ENCODE peak calls at places on chromosome 5, in six cellular contexts. One of them, this sample, is unnamed.

GRCh38 chr5:74629326-74629725 is 11.2 kb downstream of the ENC1 start:
- DNase-seq in mucosa of descending colon: no peak
- DNase-seq in psoas muscle: no peak
- DNase-seq in fibroblast of lung: no peak
- DNase-seq in cardiac muscle cell: peak; percentile 47
- DNase-seq in NT2/D1: no peak
- DNase-seq in this sample: no peak

GRCh38 chr5:42720242-42720641 is 36.4 kb upstream of the CCDC152 start:
- DNase-seq in mucosa of descending colon: peak; percentile 5
- DNase-seq in psoas muscle: no peak
- DNase-seq in fibroblast of lung: no peak
- DNase-seq in cardiac muscle cell: no peak
- DNase-seq in NT2/D1: no peak
- DNase-seq in this sample: peak; percentile 29

GRCh38 chr5:28165116-28165515 is 1126.7 kb upstream of the CDH9 start:
- DNase-seq in mucosa of descending colon: no peak
- DNase-seq in psoas muscle: no peak
- DNase-seq in fibroblast of lung: peak; percentile 42
- DNase-seq in cardiac muscle cell: no peak
- DNase-seq in NT2/D1: no peak
- DNase-seq in this sample: peak; percentile 11

GRCh38 chr5:112419050-112419595 is at the start of gene EPB41L4A:
- DNase-seq in mucosa of descending colon: no peak
- DNase-seq in psoas muscle: peak; percentile 41
- DNase-seq in fibroblast of lung: peak; percentile 8
- DNase-seq in cardiac muscle cell: peak; percentile 73
- DNase-seq in NT2/D1: no peak
- DNase-seq in this sample: no peak

GRCh38 chr5:163248333-163248732 is 189.1 kb upstream of the CCNG1 start:
- DNase-seq in mucosa of descending colon: no peak
- DNase-seq in psoas muscle: no peak
- DNase-seq in fibroblast of lung: peak; percentile 75
- DNase-seq in cardiac muscle cell: no peak
- DNase-seq in NT2/D1: no peak
- DNase-seq in this sample: no peak

GRCh38 chr5:130110333-130110732 is 206.1 kb downstream of the CHSY3 start:
- DNase-seq in mucosa of descending colon: no peak
- DNase-seq in psoas muscle: no peak
- DNase-seq in fibroblast of lung: peak; percentile 42
- DNase-seq in cardiac muscle cell: no peak
- DNase-seq in NT2/D1: no peak
- DNase-seq in this sample: no peak

GRCh38 chr5:102453716-102454115 is 45.1 kb downstream of the SLCO6A1 start:
- DNase-seq in mucosa of descending colon: no peak
- DNase-seq in psoas muscle: no peak
- DNase-seq in fibroblast of lung: no peak
- DNase-seq in cardiac muscle cell: no peak
- DNase-seq in NT2/D1: no peak
- DNase-seq in this sample: no peak

GRCh38 chr5:14959443-14960119 is 88.0 kb upstream of the ANKH start:
- DNase-seq in mucosa of descending colon: no peak
- DNase-seq in psoas muscle: no peak
- DNase-seq in fibroblast of lung: no peak
- DNase-seq in cardiac muscle cell: peak; percentile 30
- DNase-seq in NT2/D1: no peak
- DNase-seq in this sample: no peak

GRCh38 chr5:131710391-131710790 is 75.4 kb upstream of the RAPGEF6 start:
- DNase-seq in mucosa of descending colon: no peak
- DNase-seq in psoas muscle: no peak
- DNase-seq in fibroblast of lung: no peak
- DNase-seq in cardiac muscle cell: no peak
- DNase-seq in NT2/D1: no peak
- DNase-seq in this sample: no peak

GRCh38 chr5:101977729-101978345 is 318.2 kb downstream of the SLCO4C1 start:
- DNase-seq in mucosa of descending colon: no peak
- DNase-seq in psoas muscle: no peak
- DNase-seq in fibroblast of lung: peak; percentile 52
- DNase-seq in cardiac muscle cell: peak; percentile 49
- DNase-seq in NT2/D1: peak; percentile 28
- DNase-seq in this sample: peak; percentile 9

GRCh38 chr5:101678494-101679193 is 617.4 kb downstream of the SLCO4C1 start:
- DNase-seq in mucosa of descending colon: peak; percentile 81
- DNase-seq in psoas muscle: no peak
- DNase-seq in fibroblast of lung: peak; percentile 53
- DNase-seq in cardiac muscle cell: peak; percentile 71
- DNase-seq in NT2/D1: peak; percentile 43
- DNase-seq in this sample: peak; percentile 87

GRCh38 chr5:27010646-27011045 is 27.7 kb downstream of the CDH9 start:
- DNase-seq in mucosa of descending colon: no peak
- DNase-seq in psoas muscle: no peak
- DNase-seq in fibroblast of lung: peak; percentile 24
- DNase-seq in cardiac muscle cell: no peak
- DNase-seq in NT2/D1: no peak
- DNase-seq in this sample: no peak

GRCh38 chr5:9653811-9654210 is 23.7 kb upstream of the TAS2R1 start:
- DNase-seq in mucosa of descending colon: no peak
- DNase-seq in psoas muscle: peak; percentile 31
- DNase-seq in fibroblast of lung: peak; percentile 91
- DNase-seq in cardiac muscle cell: peak; percentile 78
- DNase-seq in NT2/D1: no peak
- DNase-seq in this sample: no peak

GRCh38 chr5:140294753-140295152 is 8.1 kb downstream of the PFDN1 start:
- DNase-seq in mucosa of descending colon: no peak
- DNase-seq in psoas muscle: no peak
- DNase-seq in fibroblast of lung: no peak
- DNase-seq in cardiac muscle cell: no peak
- DNase-seq in NT2/D1: no peak
- DNase-seq in this sample: no peak

GRCh38 chr5:101942321-101942882 is 353.7 kb downstream of the SLCO4C1 start:
- DNase-seq in mucosa of descending colon: peak; percentile 71
- DNase-seq in psoas muscle: no peak
- DNase-seq in fibroblast of lung: peak; percentile 8
- DNase-seq in cardiac muscle cell: peak; percentile 55
- DNase-seq in NT2/D1: peak; percentile 22
- DNase-seq in this sample: peak; percentile 41

GRCh38 chr5:91221917-91222316 is 161.2 kb downstream of the ARRDC3 start:
- DNase-seq in mucosa of descending colon: no peak
- DNase-seq in psoas muscle: no peak
- DNase-seq in fibroblast of lung: no peak
- DNase-seq in cardiac muscle cell: no peak
- DNase-seq in NT2/D1: no peak
- DNase-seq in this sample: no peak

GRCh38 chr5:112366987-112367386 is 52.1 kb downstream of the EPB41L4A start:
- DNase-seq in mucosa of descending colon: peak; percentile 6
- DNase-seq in psoas muscle: no peak
- DNase-seq in fibroblast of lung: no peak
- DNase-seq in cardiac muscle cell: no peak
- DNase-seq in NT2/D1: no peak
- DNase-seq in this sample: no peak

GRCh38 chr5:22541037-22541436 is 312.1 kb downstream of the CDH12 start:
- DNase-seq in mucosa of descending colon: no peak
- DNase-seq in psoas muscle: no peak
- DNase-seq in fibroblast of lung: no peak
- DNase-seq in cardiac muscle cell: peak; percentile 87
- DNase-seq in NT2/D1: no peak
- DNase-seq in this sample: no peak

GRCh38 chr5:132027027-132027426 is 15.6 kb upstream of the ACSL6 start:
- DNase-seq in mucosa of descending colon: no peak
- DNase-seq in psoas muscle: no peak
- DNase-seq in fibroblast of lung: no peak
- DNase-seq in cardiac muscle cell: no peak
- DNase-seq in NT2/D1: no peak
- DNase-seq in this sample: no peak

GRCh38 chr5:151492729-151493128 is 45.3 kb downstream of the SLC36A1 start:
- DNase-seq in mucosa of descending colon: peak; percentile 20
- DNase-seq in psoas muscle: no peak
- DNase-seq in fibroblast of lung: peak; percentile 43
- DNase-seq in cardiac muscle cell: no peak
- DNase-seq in NT2/D1: no peak
- DNase-seq in this sample: no peak

GRCh38 chr5:158869092-158869491 is 230.6 kb downstream of the EBF1 start:
- DNase-seq in mucosa of descending colon: no peak
- DNase-seq in psoas muscle: no peak
- DNase-seq in fibroblast of lung: no peak
- DNase-seq in cardiac muscle cell: no peak
- DNase-seq in NT2/D1: peak; percentile 36
- DNase-seq in this sample: peak; percentile 85

GRCh38 chr5:116564322-116564721 is 10.3 kb downstream of the SEMA6A start:
- DNase-seq in mucosa of descending colon: no peak
- DNase-seq in psoas muscle: no peak
- DNase-seq in fibroblast of lung: no peak
- DNase-seq in cardiac muscle cell: no peak
- DNase-seq in NT2/D1: no peak
- DNase-seq in this sample: no peak

GRCh38 chr5:19745247-19745646 is 242.8 kb downstream of the CDH18 start:
- DNase-seq in mucosa of descending colon: no peak
- DNase-seq in psoas muscle: no peak
- DNase-seq in fibroblast of lung: no peak
- DNase-seq in cardiac muscle cell: no peak
- DNase-seq in NT2/D1: no peak
- DNase-seq in this sample: no peak

GRCh38 chr5:142151436-142152382 is 43.1 kb downstream of the NDFIP1 start:
- DNase-seq in mucosa of descending colon: peak; percentile 86
- DNase-seq in psoas muscle: no peak
- DNase-seq in fibroblast of lung: peak; percentile 65
- DNase-seq in cardiac muscle cell: peak; percentile 74
- DNase-seq in NT2/D1: peak; percentile 55
- DNase-seq in this sample: peak; percentile 71

GRCh38 chr5:147849226-147849625 is 17.8 kb upstream of the SPINK1 start:
- DNase-seq in mucosa of descending colon: no peak
- DNase-seq in psoas muscle: no peak
- DNase-seq in fibroblast of lung: peak; percentile 17
- DNase-seq in cardiac muscle cell: no peak
- DNase-seq in NT2/D1: no peak
- DNase-seq in this sample: no peak
- H3K36me3 ChIP-seq in mucosa of descending colon: no peaks in the 10 kb centered on the region
- H3K36me3 ChIP-seq in psoas muscle: no peaks in the 10 kb centered on the region
- H3K36me3 ChIP-seq in fibroblast of lung: no peaks in the 10 kb centered on the region
- H3K36me3 ChIP-seq in cardiac muscle cell: no peaks in the 10 kb centered on the region
- H3K36me3 ChIP-seq in NT2/D1: no peaks in the 10 kb centered on the region
- H3K36me3 ChIP-seq in this sample: no peaks in the 10 kb centered on the region

GRCh38 chr5:107781451-107781850 is 110.7 kb upstream of the EFNA5 start:
- DNase-seq in mucosa of descending colon: peak; percentile 20
- DNase-seq in psoas muscle: no peak
- DNase-seq in fibroblast of lung: peak; percentile 70
- DNase-seq in cardiac muscle cell: no peak
- DNase-seq in NT2/D1: no peak
- DNase-seq in this sample: no peak
- H3K36me3 ChIP-seq in mucosa of descending colon: no peaks in the 10 kb centered on the region
- H3K36me3 ChIP-seq in psoas muscle: no peaks in the 10 kb centered on the region
- H3K36me3 ChIP-seq in fibroblast of lung: no peaks in the 10 kb centered on the region
- H3K36me3 ChIP-seq in cardiac muscle cell: no peaks in the 10 kb centered on the region
- H3K36me3 ChIP-seq in NT2/D1: no peaks in the 10 kb centered on the region
- H3K36me3 ChIP-seq in this sample: no peaks in the 10 kb centered on the region

DNA sequence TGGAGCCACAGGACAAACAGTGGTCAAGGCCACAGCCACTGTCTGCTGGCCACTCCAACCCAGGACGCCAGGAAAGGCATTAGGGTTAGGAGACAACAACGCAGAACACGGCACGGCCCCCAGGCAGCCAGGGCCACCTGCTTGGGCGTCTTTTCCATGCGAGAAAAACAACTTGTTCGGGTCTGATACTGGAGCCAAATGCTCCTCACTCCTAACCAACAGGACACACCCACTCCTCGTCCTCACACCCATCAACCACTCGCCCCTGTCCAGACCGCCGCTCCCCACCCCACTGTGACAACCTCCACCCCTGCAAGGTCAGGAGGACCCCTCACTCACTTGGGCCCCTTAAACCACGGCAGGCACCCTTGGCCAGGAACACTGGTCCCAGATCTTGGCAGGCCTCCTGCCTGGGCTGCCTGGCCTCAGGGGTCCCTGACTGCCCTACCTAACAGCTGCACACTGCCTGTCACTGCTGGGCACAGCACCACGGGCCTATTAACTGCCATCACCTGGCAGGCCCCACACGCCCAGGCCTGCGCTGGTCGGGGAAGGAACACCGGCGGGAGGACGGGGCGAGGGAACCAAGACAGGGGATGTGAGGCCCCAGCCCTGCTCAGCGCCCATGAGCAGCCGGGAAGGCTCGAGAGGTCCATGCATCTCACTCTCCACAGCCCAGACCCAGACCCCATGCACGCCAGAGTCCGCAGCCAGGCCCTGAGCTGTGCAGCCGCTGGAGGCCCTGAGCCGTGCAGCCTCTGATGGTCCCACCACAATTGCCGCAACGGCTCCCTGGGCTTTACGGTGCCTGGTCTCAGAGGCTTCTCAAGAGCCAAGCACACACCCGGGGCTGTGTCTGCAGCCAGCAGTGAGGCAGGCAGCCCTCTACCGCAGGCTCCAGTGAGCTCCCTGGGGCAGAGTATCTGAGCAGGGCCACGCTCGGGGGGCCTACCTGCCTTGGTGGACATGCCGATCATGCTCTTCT is 13.8 kb downstream of the CLPTM1L start:
- DNase-seq in mucosa of descending colon: no peak
- DNase-seq in psoas muscle: no peak
- DNase-seq in fibroblast of lung: no peak
- DNase-seq in cardiac muscle cell: no peak
- DNase-seq in NT2/D1: no peak
- DNase-seq in this sample: no peak
- H3K36me3 ChIP-seq in mucosa of descending colon: peaks cover 7% of the 10 kb centered on the region
- H3K36me3 ChIP-seq in psoas muscle: peaks cover 58% of the 10 kb centered on the region
- H3K36me3 ChIP-seq in fibroblast of lung: peaks cover 15% of the 10 kb centered on the region
- H3K36me3 ChIP-seq in cardiac muscle cell: peaks cover 24% of the 10 kb centered on the region
- H3K36me3 ChIP-seq in NT2/D1: peaks cover 76% of the 10 kb centered on the region
- H3K36me3 ChIP-seq in this sample: peaks cover 49% of the 10 kb centered on the region

GRCh38 chr5:177374211-177374610 is 10.0 kb upstream of the SLC34A1 start:
- DNase-seq in mucosa of descending colon: no peak
- DNase-seq in psoas muscle: no peak
- DNase-seq in fibroblast of lung: no peak
- DNase-seq in cardiac muscle cell: no peak
- DNase-seq in NT2/D1: no peak
- DNase-seq in this sample: no peak

GRCh38 chr5:177372910-177373309 is 11.3 kb upstream of the SLC34A1 start:
- DNase-seq in mucosa of descending colon: no peak
- DNase-seq in psoas muscle: no peak
- DNase-seq in fibroblast of lung: no peak
- DNase-seq in cardiac muscle cell: no peak
- DNase-seq in NT2/D1: no peak
- DNase-seq in this sample: no peak

GRCh38 chr5:177371705-177372533 is 12.3 kb upstream of the SLC34A1 start:
- DNase-seq in mucosa of descending colon: no peak
- DNase-seq in psoas muscle: no peak
- DNase-seq in fibroblast of lung: no peak
- DNase-seq in cardiac muscle cell: no peak
- DNase-seq in NT2/D1: no peak
- DNase-seq in this sample: no peak

GRCh38 chr5:177372534-177372896 is 11.7 kb upstream of the SLC34A1 start:
- DNase-seq in mucosa of descending colon: no peak
- DNase-seq in psoas muscle: no peak
- DNase-seq in fibroblast of lung: no peak
- DNase-seq in cardiac muscle cell: no peak
- DNase-seq in NT2/D1: no peak
- DNase-seq in this sample: no peak

DNA sequence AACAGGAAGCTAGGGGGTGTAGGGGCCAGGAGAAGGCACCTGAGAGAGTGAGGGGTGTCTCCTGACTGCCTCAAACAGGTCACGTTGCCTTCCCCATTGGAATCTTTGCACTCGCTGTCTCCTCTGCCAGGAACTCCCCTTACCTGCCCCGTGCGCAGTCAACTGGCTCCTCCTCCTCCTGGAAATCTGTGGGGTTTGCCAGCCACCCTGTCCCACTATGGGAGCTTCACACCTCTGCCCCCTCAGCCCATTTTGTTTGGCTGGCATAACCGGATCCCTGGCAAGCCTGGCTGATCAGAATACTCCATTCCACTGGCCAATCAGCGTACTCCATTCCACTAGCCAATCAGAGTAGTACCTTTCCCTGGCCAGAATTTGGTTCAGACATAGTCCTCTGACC is 10.4 kb upstream of the SLC34A1 start:
- DNase-seq in mucosa of descending colon: no peak
- DNase-seq in psoas muscle: no peak
- DNase-seq in fibroblast of lung: no peak
- DNase-seq in cardiac muscle cell: no peak
- DNase-seq in NT2/D1: no peak
- DNase-seq in this sample: no peak
- H3K36me3 ChIP-seq in mucosa of descending colon: no peaks in the 10 kb centered on the region
- H3K36me3 ChIP-seq in psoas muscle: peaks cover 18% of the 10 kb centered on the region
- H3K36me3 ChIP-seq in fibroblast of lung: no peaks in the 10 kb centered on the region
- H3K36me3 ChIP-seq in cardiac muscle cell: no peaks in the 10 kb centered on the region
- H3K36me3 ChIP-seq in NT2/D1: no peaks in the 10 kb centered on the region
- H3K36me3 ChIP-seq in this sample: no peaks in the 10 kb centered on the region

This sample was measured in HAP-1.